ENCODE peak calls at places on chromosomes 11 and 22, in four cellular contexts. N, R, Y and K are unnamed samples. For H3K27me3, the result is how much of the 10 kb centered on the place peaks cover.

GRCh38 chr11:11894486-11894885 is 52.7 kb downstream of the USP47 start:
- DNase-seq in R (no peak), N (no peak), Y (no peak), K (no peak)

GRCh38 chr22:28395920-28396447 is 283.7 kb downstream of the TTC28 start:
- DNase-seq in N (no peak), R (no peak), Y (no peak), K (no peak)

GRCh38 chr11:20973959-20974358 is 304.6 kb downstream of the NELL1 start:
- DNase-seq in R (no peak), Y (peak), N (no peak), K (no peak)

GRCh38 chr11:20501971-20502370 is 97.4 kb upstream of the SLC6A5 start:
- DNase-seq in N (no peak), Y (no peak), R (no peak), K (no peak)

GRCh38 chr22:49512471-49512870 is 315.2 kb downstream of the BRD1 start:
- DNase-seq in Y (no peak), N (no peak), R (no peak), K (no peak)

GRCh38 chr11:116454020-116454645 is 318.7 kb downstream of the BUD13 start:
- DNase-seq in Y (peak), R (no peak), N (no peak), K (no peak)

GRCh38 chr11:83011333-83012167 is 60.1 kb downstream of the RAB30 start:
- DNase-seq in R (no peak), Y (no peak), N (no peak), K (no peak)

GRCh38 chr11:45765836-45766235 is 39.1 kb upstream of the SLC35C1 start:
- DNase-seq in Y (no peak), N (no peak), R (no peak), K (no peak)

GRCh38 chr11:17683378-17684161 is 35.8 kb upstream of the MYOD1 start:
- DNase-seq in N (no peak), R (peak), Y (no peak), K (no peak)

GRCh38 chr11:94450061-94450460 is 43.6 kb downstream of the MRE11 start:
- DNase-seq in R (no peak), Y (no peak), N (no peak), K (no peak)

GRCh38 chr11:104163100-104164027 is 583 bp downstream of the PDGFD start:
- DNase-seq in N (no peak), Y (peak), R (no peak), K (no peak)

GRCh38 chr11:121153472-121153871 is 52.4 kb downstream of the TECTA start:
- DNase-seq in Y (peak), N (no peak), R (no peak), K (no peak)

GRCh38 chr11:19379465-19379864 is 138.7 kb upstream of the E2F8 start:
- DNase-seq in N (no peak), R (no peak), Y (no peak), K (no peak)

GRCh38 chr11:121536116-121536515 is 83.3 kb upstream of the SORL1-AS1 start:
- DNase-seq in N (no peak), Y (no peak), R (no peak), K (no peak)

GRCh38 chr11:128757886-128758612 is 64.2 kb downstream of the FLI1 start:
- DNase-seq in N (no peak), R (no peak), Y (no peak), K (no peak)

GRCh38 chr22:31127181-31127772 is 4.5 kb downstream of the INPP5J start:
- DNase-seq in Y (no peak), R (no peak), N (no peak), K (no peak)

GRCh38 chr11:128790200-128790599 is 76.9 kb downstream of the KCNJ1 start:
- DNase-seq in Y (peak), N (no peak), R (no peak), K (no peak)

GRCh38 chr11:35558468-35558867 is 33.1 kb upstream of the PAMR1 start:
- DNase-seq in Y (no peak), R (no peak), N (no peak), K (no peak)

GRCh38 chr11:106091480-106092123 is 14.1 kb downstream of the AASDHPPT start:
- DNase-seq in Y (no peak), N (no peak), R (no peak), K (no peak)

GRCh38 chr22:44669725-44670027 is 32.3 kb upstream of the PRR5 start:
- DNase-seq in R (no peak), N (no peak), Y (peak), K (no peak)

GRCh38 chr22:21108379-21109115 is 62.8 kb downstream of the LRRC74B start:
- DNase-seq in N (no peak), R (no peak), Y (no peak), K (no peak)

GRCh38 chr11:13963169-13963948 is 836 bp downstream of the SPON1 start:
- DNase-seq in Y (peak), R (no peak), N (no peak), K (no peak)

GRCh38 chr11:13965337-13965736 is 2.8 kb downstream of the SPON1 start:
- DNase-seq in Y (peak), N (no peak), R (no peak), K (no peak)

GRCh38 chr11:13963949-13964770 is 1.6 kb downstream of the SPON1 start:
- DNase-seq in R (no peak), Y (peak), N (no peak), K (no peak)

GRCh38 chr11:13966486-13966885 is 4.0 kb downstream of the SPON1 start:
- DNase-seq in Y (peak), N (no peak), R (no peak), K (no peak)

DNA sequence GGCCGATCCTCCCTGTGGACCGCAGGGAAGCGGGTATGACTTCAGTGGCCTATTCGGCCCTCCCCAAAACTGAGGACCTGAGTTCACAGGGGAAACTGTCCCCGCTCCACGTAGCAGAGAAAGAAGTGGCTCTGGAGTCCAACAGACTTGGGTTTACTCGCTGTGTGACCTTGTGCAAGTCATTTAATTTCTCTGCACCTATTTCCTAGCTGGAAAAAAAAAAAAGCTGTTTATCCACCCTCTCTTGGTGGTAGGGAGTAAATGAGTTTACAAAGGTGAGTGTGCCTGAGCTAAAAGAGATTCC is 2.2 kb downstream of the SPON1 start:
- DNase-seq in Y (no peak), N (no peak), R (no peak), K (no peak)
- H3K27me3 ChIP-seq in Y (half or more), N (under half), R (under half), K (under half)

GRCh38 chr11:134580635-134581025 is 168.6 kb upstream of the B3GAT1 start:
- DNase-seq in R (no peak), N (no peak), Y (no peak), K (no peak)

GRCh38 chr11:134578807-134579708 is 167.0 kb upstream of the B3GAT1 start:
- DNase-seq in N (no peak), R (peak), Y (no peak), K (no peak)

GRCh38 chr11:134581966-134582787 is 170.1 kb upstream of the B3GAT1 start:
- DNase-seq in N (no peak), R (no peak), Y (no peak), K (no peak)

GRCh38 chr11:134579709-134580634 is 167.9 kb upstream of the B3GAT1 start:
- DNase-seq in R (no peak), N (no peak), Y (no peak), K (no peak)

DNA sequence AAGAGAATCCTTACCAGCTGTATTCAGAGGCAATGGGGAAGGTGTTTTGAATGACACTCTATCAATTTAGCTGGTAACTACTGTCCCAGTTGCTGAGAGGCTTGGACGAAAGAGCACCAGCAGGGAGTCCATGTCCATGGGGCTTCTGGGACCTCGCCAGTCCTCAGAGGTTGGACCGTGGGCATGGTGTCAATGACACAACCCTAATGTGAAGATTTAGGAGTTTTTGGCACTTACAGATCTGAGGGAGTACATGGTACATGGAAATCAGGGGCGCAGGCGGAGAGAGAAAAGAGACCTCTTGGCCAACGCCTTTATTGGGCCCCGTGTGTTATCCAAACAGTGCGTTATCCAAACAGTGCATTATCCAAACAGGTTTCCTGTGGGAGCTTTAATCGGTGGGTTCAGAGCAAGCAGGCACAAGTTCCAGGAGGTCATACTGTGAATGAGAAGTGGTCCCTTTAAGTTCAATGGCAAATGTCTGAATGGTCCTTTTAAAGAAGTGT is 169.1 kb upstream of the B3GAT1 start:
- DNase-seq in Y (no peak), N (no peak), R (no peak), K (no peak)
- H3K27me3 ChIP-seq in Y (under half), N (under half), R (under half), K (under half)

GRCh38 chr11:57482782-57483569 is 22.6 kb downstream of the RTN4RL2 start:
- DNase-seq in Y (peak), R (no peak), N (peak), K (no peak)
- H3K27me3 ChIP-seq in Y (half or more), R (under half), N (under half), K (under half)

GRCh38 chr11:64292458-64293254 is 1.6 kb downstream of the KCNK4 start:
- DNase-seq in R (no peak), N (no peak), Y (peak), K (no peak)
- H3K27me3 ChIP-seq in R (under half), N (under half), Y (half or more), K (half or more)

GRCh38 chr22:36052505-36052941 is 23.9 kb upstream of the RBFOX2 start:
- DNase-seq in R (peak), Y (no peak), N (no peak), K (no peak)

GRCh38 chr22:36056980-36057379 is 28.4 kb upstream of the RBFOX2 start:
- DNase-seq in N (no peak), R (no peak), Y (no peak), K (no peak)

GRCh38 chr22:36055376-36056310 is 27.0 kb upstream of the RBFOX2 start:
- DNase-seq in Y (no peak), N (no peak), R (no peak), K (no peak)

GRCh38 chr22:36049678-36049997 is 21.0 kb upstream of the RBFOX2 start:
- DNase-seq in R (no peak), N (no peak), Y (no peak), K (no peak)

DNA sequence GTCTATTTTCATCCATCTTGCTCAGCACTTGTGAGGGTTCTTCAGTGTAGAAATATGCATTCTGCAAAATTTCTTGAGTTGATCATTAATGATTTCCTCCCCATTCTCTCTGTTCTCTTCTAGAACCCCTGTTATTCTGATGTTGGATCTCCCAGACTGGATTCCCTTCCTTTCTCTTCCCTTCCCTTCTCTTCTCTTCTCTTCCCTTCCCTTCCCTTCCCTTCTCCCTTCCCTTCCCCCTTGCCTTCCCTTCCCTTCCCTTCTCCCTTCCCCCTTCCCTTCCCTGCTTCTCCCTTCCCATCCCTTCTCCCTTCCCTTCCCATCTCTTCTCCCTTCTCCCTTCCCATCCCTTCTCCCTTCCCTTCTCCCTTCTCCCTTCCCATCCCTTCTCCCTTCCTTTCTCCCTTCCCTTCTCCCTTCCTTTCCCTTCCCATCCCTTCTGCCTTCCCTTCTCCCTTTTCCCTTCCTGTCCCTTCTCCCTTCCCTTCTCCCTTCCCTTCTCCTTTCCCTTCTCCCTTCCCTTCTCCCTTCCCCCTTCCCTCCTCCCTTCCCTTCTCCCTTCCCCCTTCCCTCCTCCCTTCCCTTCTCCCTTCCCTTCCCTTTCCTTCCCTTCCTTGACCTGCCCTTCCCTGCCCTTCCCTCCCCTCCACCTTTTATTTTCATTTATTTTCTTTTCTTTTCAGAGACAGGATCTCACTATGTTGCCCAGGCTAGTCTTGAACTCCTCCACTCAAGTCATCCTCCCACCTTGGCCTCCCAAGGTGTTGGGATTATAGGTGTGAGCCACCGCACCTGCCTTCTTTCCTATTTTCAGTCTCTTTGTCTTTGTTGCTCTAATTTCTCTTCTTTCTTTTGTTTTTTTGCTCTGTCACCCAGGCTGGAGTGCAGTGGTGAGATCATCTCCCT is 24.9 kb upstream of the RBFOX2 start:
- DNase-seq in N (no peak), R (no peak), Y (no peak), K (no peak)
- H3K27me3 ChIP-seq in N (under half), R (under half), Y (under half), K (under half)